ENCODE peak calls at places on chromosomes 11 and 22, in five cellular contexts. A, G, J, V and W are unnamed samples.

GRCh38 chr11:15875393-15875792 is 481.0 kb downstream of the SOX6 start:
- DNase-seq in V (no peak), J (no peak), G (no peak), A (no peak), W (no peak)

GRCh38 chr11:132948252-132948651 is 584.0 kb downstream of the OPCML start:
- DNase-seq in V (no peak), G (no peak), J (no peak), A (no peak), W (no peak)

GRCh38 chr11:93659216-93659615 is 2.3 kb upstream of the CEP295 start:
- DNase-seq in V (peak), J (no peak), G (no peak), A (no peak), W (no peak)

GRCh38 chr11:113153847-113154246 is 160.5 kb upstream of the TTC12 start:
- DNase-seq in V (no peak), A (no peak), J (no peak), G (no peak), W (no peak)

GRCh38 chr11:66328307-66329144 is 7.7 kb downstream of the RIN1 start:
- DNase-seq in J (peak), G (peak), V (peak), A (peak), W (peak)

GRCh38 chr11:73528420-73528819 is 69.5 kb downstream of the FAM168A start:
- DNase-seq in A (no peak), G (no peak), J (no peak), V (peak), W (no peak)

GRCh38 chr11:67238894-67239794 is 27.1 kb upstream of the GRK2 start:
- DNase-seq in J (no peak), V (peak), A (peak), G (no peak), W (peak)

GRCh38 chr11:118175031-118175531 is 1.4 kb downstream of the SCN2B start:
- DNase-seq in G (no peak), V (peak), A (no peak), J (no peak), W (no peak)

GRCh38 chr11:79160786-79161403 is 279.9 kb downstream of the TENM4 start:
- DNase-seq in V (no peak), G (no peak), A (no peak), J (no peak), W (peak)

GRCh38 chr11:108985611-108986279 is 320.9 kb downstream of the DDX10 start:
- DNase-seq in J (no peak), G (no peak), V (peak), A (no peak), W (no peak)

GRCh38 chr11:70643642-70644041 is 245.3 kb downstream of the CTTN start:
- DNase-seq in V (no peak), G (no peak), J (no peak), A (no peak), W (peak)

GRCh38 chr11:84558085-84558905 is 1068.8 kb downstream of the DLG2 start:
- DNase-seq in A (peak), V (peak), J (no peak), G (no peak), W (peak)

GRCh38 chr11:5368502-5369043 is 15.0 kb upstream of the OR51M1 start:
- DNase-seq in G (no peak), A (no peak), V (no peak), J (no peak), W (no peak)

GRCh38 chr11:104883342-104883741 is 14.9 kb downstream of the CASP12 start:
- DNase-seq in J (no peak), G (no peak), V (no peak), A (no peak), W (no peak)

GRCh38 chr22:39625554-39626537 is 55.3 kb downstream of the CACNA1I start:
- DNase-seq in A (no peak), V (no peak), G (no peak), J (no peak), W (no peak)

GRCh38 chr11:114040706-114041211 is 18.8 kb upstream of the ZBTB16 start:
- DNase-seq in V (peak), A (no peak), G (peak), J (no peak), W (no peak)

GRCh38 chr11:39732002-39732401 is 1727.5 kb downstream of the LRRC4C start:
- DNase-seq in G (no peak), A (no peak), J (no peak), V (no peak), W (no peak)

GRCh38 chr11:18677560-18677959 is 21.0 kb upstream of the TMEM86A start:
- DNase-seq in J (no peak), G (no peak), V (peak), A (no peak), W (no peak)

GRCh38 chr11:47886096-47886495 is 37.9 kb upstream of the NUP160 start:
- DNase-seq in J (no peak), G (no peak), A (no peak), V (peak), W (no peak)

GRCh38 chr11:126879516-126879915 is 121.1 kb downstream of the KIRREL3 start:
- DNase-seq in V (peak), G (no peak), A (no peak), J (no peak), W (no peak)

GRCh38 chr11:8749202-8749601 is 66.6 kb downstream of the RPL27A start:
- DNase-seq in A (no peak), V (no peak), G (no peak), J (no peak), W (no peak)

GRCh38 chr22:24601217-24602104 is 1.5 kb upstream of the GGT1 start:
- DNase-seq in G (no peak), J (no peak), V (peak), A (no peak), W (no peak)

GRCh38 chr11:124070906-124071621 is 29.9 kb upstream of the OR10G7 start:
- DNase-seq in A (peak), V (peak), G (peak), J (peak), W (peak)

GRCh38 chr22:22397292-22397870 is 111.2 kb downstream of the ZNF280B start:
- DNase-seq in A (no peak), G (no peak), J (no peak), V (peak), W (no peak)

GRCh38 chr11:6627762-6628241 is 8.6 kb upstream of the TPP1 start:
- DNase-seq in J (no peak), V (no peak), G (no peak), A (peak), W (no peak)

GRCh38 chr22:24001314-24001713 is 3.9 kb downstream of the GSTT4 start:
- DNase-seq in G (no peak), A (no peak), J (no peak), V (no peak), W (no peak)

GRCh38 chr11:123505546-123506299 is 75.7 kb downstream of the GRAMD1B start:
- DNase-seq in G (no peak), J (no peak), V (peak), A (no peak), W (no peak)

GRCh38 chr11:2295971-2296912 is 5.5 kb downstream of the C11orf21 start:
- DNase-seq in V (no peak), A (no peak), J (no peak), G (peak), W (no peak)

GRCh38 chr22:42340695-42341383 is 70.4 kb upstream of the TCF20 start:
- DNase-seq in A (no peak), G (peak), V (no peak), J (no peak), W (no peak)

GRCh38 chr11:65241134-65241533 is 20.6 kb upstream of the POLA2 start:
- DNase-seq in G (no peak), V (no peak), A (no peak), J (no peak), W (no peak)

GRCh38 chr22:25076281-25076680 is 123.4 kb upstream of the CRYBB3 start:
- DNase-seq in V (no peak), A (no peak), G (no peak), J (no peak), W (no peak)

GRCh38 chr11:107733518-107733917 is 21.7 kb upstream of the SLN start:
- DNase-seq in V (no peak), J (no peak), G (no peak), A (no peak), W (no peak)

GRCh38 chr11:9577551-9577950 is 4.1 kb downstream of the WEE1 start:
- DNase-seq in J (no peak), G (no peak), A (no peak), V (peak), W (no peak)

GRCh38 chr11:121426476-121427454 is 25.3 kb upstream of the SORL1 start:
- DNase-seq in V (no peak), J (peak), A (peak), G (peak), W (peak)

GRCh38 chr11:20488352-20488751 is 100.8 kb downstream of the PRMT3 start:
- DNase-seq in V (peak), A (no peak), J (no peak), G (no peak), W (no peak)

GRCh38 chr22:30253205-30253852 is 6.8 kb upstream of the LIF start:
- DNase-seq in G (peak), A (no peak), J (no peak), V (peak), W (no peak)

GRCh38 chr11:36530840-36531239 is 20.8 kb upstream of the TRAF6 start:
- DNase-seq in V (no peak), A (no peak), J (no peak), G (no peak), W (no peak)

GRCh38 chr22:41909290-41910049 is 5.4 kb downstream of the SHISA8 start:
- DNase-seq in J (no peak), G (no peak), A (no peak), V (no peak), W (no peak)

GRCh38 chr11:976431-977160 is 50.9 kb downstream of the AP2A2 start:
- DNase-seq in V (peak), A (no peak), G (no peak), J (no peak), W (no peak)